ENCODE peak calls at places on chromosome 15, in five cellular contexts. One of them, this sample, is unnamed.

GRCh38 chr15:79016527-79017170 is 71.8 kb upstream of the CTSH start:
- DNase-seq in GM12878: no peak
- DNase-seq in HepG2: no peak
- DNase-seq in IMR-90: no peak
- DNase-seq in K562: no peak
- DNase-seq in this sample: no peak

GRCh38 chr15:22229971-22230815 is 149.9 kb downstream of the OR4M2 start:
- DNase-seq in GM12878: no peak
- DNase-seq in IMR-90: no peak
- DNase-seq in HepG2: no peak
- DNase-seq in K562: no peak
- DNase-seq in this sample: no peak

GRCh38 chr15:48800811-48801460 is 9.9 kb downstream of the CEP152 start:
- DNase-seq in IMR-90: peak; percentile 43
- DNase-seq in K562: peak; percentile 10
- DNase-seq in HepG2: peak; percentile 26
- DNase-seq in GM12878: no peak
- DNase-seq in this sample: peak; percentile 18

GRCh38 chr15:77030928-77031375 is 36.0 kb downstream of the PSTPIP1 start:
- DNase-seq in GM12878: no peak
- DNase-seq in HepG2: no peak
- DNase-seq in K562: no peak
- DNase-seq in IMR-90: no peak
- DNase-seq in this sample: no peak

GRCh38 chr15:92683511-92683834 is 27.9 kb upstream of the FAM174B start:
- DNase-seq in IMR-90: no peak
- DNase-seq in GM12878: no peak
- DNase-seq in HepG2: peak; percentile 50
- DNase-seq in K562: peak; percentile 29
- DNase-seq in this sample: no peak

GRCh38 chr15:38874464-38874863 is 309.9 kb upstream of the RASGRP1 start:
- DNase-seq in GM12878: no peak
- DNase-seq in K562: no peak
- DNase-seq in HepG2: no peak
- DNase-seq in IMR-90: no peak
- DNase-seq in this sample: peak; percentile 38

GRCh38 chr15:35000511-35000910 is 12.4 kb upstream of the ZNF770 start:
- DNase-seq in HepG2: no peak
- DNase-seq in GM12878: no peak
- DNase-seq in IMR-90: peak; percentile 79
- DNase-seq in K562: no peak
- DNase-seq in this sample: peak; percentile 67

GRCh38 chr15:74901612-74902063 is 5.0 kb downstream of the FAM219B start:
- DNase-seq in K562: peak; percentile 82
- DNase-seq in GM12878: no peak
- DNase-seq in IMR-90: peak; percentile 46
- DNase-seq in HepG2: peak; percentile 49
- DNase-seq in this sample: peak; percentile 91

GRCh38 chr15:99476413-99477222 is 89.2 kb upstream of the MEF2A start:
- DNase-seq in HepG2: peak; percentile 73
- DNase-seq in GM12878: no peak
- DNase-seq in IMR-90: peak; percentile 100
- DNase-seq in K562: no peak
- DNase-seq in this sample: peak; percentile 85

GRCh38 chr15:42155546-42156265 is 730 bp downstream of the PLA2G4F start:
- DNase-seq in IMR-90: no peak
- DNase-seq in K562: no peak
- DNase-seq in HepG2: no peak
- DNase-seq in GM12878: no peak
- DNase-seq in this sample: no peak

GRCh38 chr15:99537344-99537743 is 28.4 kb upstream of the MEF2A start:
- DNase-seq in GM12878: no peak
- DNase-seq in K562: no peak
- DNase-seq in HepG2: no peak
- DNase-seq in IMR-90: peak; percentile 13
- DNase-seq in this sample: no peak

GRCh38 chr15:99564221-99565030 is 1.4 kb upstream of the MEF2A start:
- DNase-seq in GM12878: peak; percentile 50
- DNase-seq in HepG2: peak; percentile 36
- DNase-seq in K562: no peak
- DNase-seq in IMR-90: peak; percentile 13
- DNase-seq in this sample: no peak

GRCh38 chr15:101185770-101186169 is 66.1 kb downstream of the CHSY1 start:
- DNase-seq in IMR-90: no peak
- DNase-seq in GM12878: no peak
- DNase-seq in HepG2: no peak
- DNase-seq in K562: no peak
- DNase-seq in this sample: no peak

GRCh38 chr15:76840830-76841460 is 64.2 kb downstream of the SCAPER start:
- DNase-seq in IMR-90: peak; percentile 64
- DNase-seq in GM12878: no peak
- DNase-seq in HepG2: peak; percentile 26
- DNase-seq in K562: peak; percentile 8
- DNase-seq in this sample: peak; percentile 48

GRCh38 chr15:63407612-63408011 is 26.0 kb upstream of the CA12 start:
- DNase-seq in K562: no peak
- DNase-seq in HepG2: no peak
- DNase-seq in GM12878: no peak
- DNase-seq in IMR-90: no peak
- DNase-seq in this sample: no peak

GRCh38 chr15:89163271-89164055 is 57.9 kb downstream of the RLBP1 start:
- DNase-seq in IMR-90: no peak
- DNase-seq in K562: no peak
- DNase-seq in GM12878: no peak
- DNase-seq in HepG2: no peak
- DNase-seq in this sample: no peak

GRCh38 chr15:71713191-71713798 is 97.1 kb upstream of the NR2E3 start:
- DNase-seq in HepG2: no peak
- DNase-seq in K562: no peak
- DNase-seq in GM12878: no peak
- DNase-seq in IMR-90: no peak
- DNase-seq in this sample: no peak

GRCh38 chr15:37032091-37032775 is 68.1 kb downstream of the MEIS2 start:
- DNase-seq in IMR-90: peak; percentile 23
- DNase-seq in GM12878: no peak
- DNase-seq in K562: no peak
- DNase-seq in HepG2: no peak
- DNase-seq in this sample: no peak

GRCh38 chr15:63476229-63476632 is 28.2 kb upstream of the USP3 start:
- DNase-seq in HepG2: peak; percentile 85
- DNase-seq in IMR-90: peak; percentile 100
- DNase-seq in K562: no peak
- DNase-seq in GM12878: no peak
- DNase-seq in this sample: peak; percentile 98

GRCh38 chr15:45666119-45666875 is 31.5 kb downstream of the SQOR start:
- DNase-seq in GM12878: no peak
- DNase-seq in HepG2: no peak
- DNase-seq in K562: no peak
- DNase-seq in IMR-90: no peak
- DNase-seq in this sample: no peak

GRCh38 chr15:63668601-63669000 is 71.4 kb downstream of the FBXL22 start:
- DNase-seq in IMR-90: no peak
- DNase-seq in HepG2: no peak
- DNase-seq in GM12878: no peak
- DNase-seq in K562: no peak
- DNase-seq in this sample: no peak

GRCh38 chr15:39698444-39699390 is 83.9 kb downstream of the FSIP1 start:
- DNase-seq in K562: peak; percentile 79
- DNase-seq in HepG2: no peak
- DNase-seq in GM12878: no peak
- DNase-seq in IMR-90: no peak
- DNase-seq in this sample: no peak

GRCh38 chr15:65651831-65652749 is 30.4 kb downstream of the SLC24A1 start:
- DNase-seq in K562: no peak
- DNase-seq in HepG2: no peak
- DNase-seq in GM12878: no peak
- DNase-seq in IMR-90: no peak
- DNase-seq in this sample: no peak
- TF ChIP-seq POLR2A in K562: peak; percentile 30
- TF ChIP-seq POLR2A in HepG2: no peak
- TF ChIP-seq POLR2A in GM12878: no peak
- TF ChIP-seq POLR2A in IMR-90: no peak
- TF ChIP-seq POLR2A in this sample: no peak

DNA sequence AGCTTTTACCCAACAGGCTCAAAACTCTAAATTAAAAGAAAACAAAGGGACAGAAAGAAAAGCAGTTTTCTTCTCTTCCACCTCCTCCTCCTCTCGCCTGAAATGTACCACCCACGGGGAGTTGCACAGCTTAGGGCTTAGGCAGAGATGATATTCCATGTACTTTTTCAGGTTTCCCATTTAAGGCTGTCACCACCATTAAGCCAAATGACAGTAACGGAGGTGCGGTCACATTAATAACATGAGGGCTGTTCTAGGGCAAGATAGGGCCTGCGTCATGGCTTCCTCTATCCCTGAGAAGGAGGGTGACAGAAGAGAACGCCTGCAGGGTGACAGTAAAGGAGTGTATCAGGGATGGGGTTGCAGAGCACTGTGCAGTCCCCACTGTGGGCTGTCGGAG is 51.7 kb upstream of the TJP1 start:
- DNase-seq in GM12878: no peak
- DNase-seq in HepG2: no peak
- DNase-seq in K562: no peak
- DNase-seq in IMR-90: no peak
- DNase-seq in this sample: no peak
- TF ChIP-seq RAD21 in GM12878: no peak
- TF ChIP-seq RAD21 in HepG2: no peak
- TF ChIP-seq RAD21 in K562: no peak
- TF ChIP-seq RAD21 in IMR-90: no peak
- TF ChIP-seq RAD21 in this sample: no peak

GRCh38 chr15:23477920-23478319 is 30.9 kb upstream of the GOLGA6L2 start:
- DNase-seq in GM12878: no peak
- DNase-seq in HepG2: no peak
- DNase-seq in IMR-90: no peak
- DNase-seq in K562: peak; percentile 13
- DNase-seq in this sample: no peak

GRCh38 chr15:23467110-23467600 is 20.1 kb upstream of the GOLGA6L2 start:
- DNase-seq in HepG2: peak; percentile 23
- DNase-seq in K562: peak; percentile 29
- DNase-seq in IMR-90: peak; percentile 11
- DNase-seq in GM12878: no peak
- DNase-seq in this sample: peak; percentile 44

GRCh38 chr15:23472033-23472432 is 25.0 kb upstream of the GOLGA6L2 start:
- DNase-seq in HepG2: no peak
- DNase-seq in IMR-90: no peak
- DNase-seq in K562: no peak
- DNase-seq in GM12878: no peak
- DNase-seq in this sample: no peak

DNA sequence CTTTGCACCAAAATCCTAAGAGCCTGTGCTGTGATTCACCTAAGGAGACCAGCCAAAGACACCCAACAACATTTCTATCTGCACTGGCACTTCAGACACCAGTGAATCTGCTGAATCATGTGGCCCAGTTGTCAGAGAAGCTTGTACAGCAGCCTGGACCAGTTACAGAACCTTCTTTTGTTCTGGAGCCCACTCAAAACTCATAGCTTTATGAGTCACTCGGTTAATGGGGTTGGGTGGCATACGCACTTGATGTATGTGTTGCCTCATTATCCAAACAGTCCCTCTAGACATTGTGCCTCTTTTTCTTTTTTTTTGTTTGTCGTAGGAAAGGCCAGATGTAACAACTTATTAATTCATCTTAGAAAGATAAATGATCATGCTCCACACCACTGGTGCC is 25.6 kb upstream of the GOLGA6L2 start:
- DNase-seq in HepG2: no peak
- DNase-seq in IMR-90: no peak
- DNase-seq in K562: no peak
- DNase-seq in GM12878: no peak
- DNase-seq in this sample: peak; percentile 8
- TF ChIP-seq BHLHE40 in HepG2: no peak
- TF ChIP-seq BHLHE40 in IMR-90: no peak
- TF ChIP-seq BHLHE40 in K562: no peak
- TF ChIP-seq BHLHE40 in GM12878: no peak
- TF ChIP-seq BHLHE40 in this sample: no peak

GRCh38 chr15:90520365-90520764 is 9.4 kb upstream of the CRTC3 start:
- DNase-seq in K562: no peak
- DNase-seq in HepG2: no peak
- DNase-seq in GM12878: peak; percentile 12
- DNase-seq in IMR-90: no peak
- DNase-seq in this sample: no peak

GRCh38 chr15:90523373-90523772 is 6.3 kb upstream of the CRTC3 start:
- DNase-seq in IMR-90: no peak
- DNase-seq in K562: no peak
- DNase-seq in GM12878: no peak
- DNase-seq in HepG2: no peak
- DNase-seq in this sample: no peak

DNA sequence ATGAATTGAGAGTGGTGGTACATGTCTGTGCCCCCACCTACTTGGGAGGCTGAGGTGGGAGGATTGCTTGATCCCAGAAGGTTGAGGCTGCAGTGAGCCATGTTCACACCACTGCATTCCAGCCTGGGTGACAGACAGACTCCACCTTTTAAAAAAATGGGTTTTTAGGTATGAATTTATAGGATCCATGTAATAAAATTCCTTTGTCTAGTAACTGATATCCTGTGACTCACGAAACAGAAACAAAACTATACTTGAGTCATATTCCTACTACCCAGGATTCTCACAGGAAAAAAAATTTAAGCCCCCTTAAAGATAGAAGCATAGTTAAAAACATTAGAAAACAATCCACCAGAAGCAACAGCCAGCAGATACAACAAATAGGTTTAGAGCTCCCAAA is 10.0 kb upstream of the CRTC3 start:
- DNase-seq in K562: no peak
- DNase-seq in IMR-90: peak; percentile 84
- DNase-seq in GM12878: no peak
- DNase-seq in HepG2: no peak
- DNase-seq in this sample: no peak
- TF ChIP-seq POLR2A in K562: no peak
- TF ChIP-seq POLR2A in IMR-90: no peak
- TF ChIP-seq POLR2A in GM12878: no peak
- TF ChIP-seq POLR2A in HepG2: no peak
- TF ChIP-seq POLR2A in this sample: no peak

This sample was measured in A549.